ENCODE peak calls at places on chromosomes 5 and 9, in nine cellular contexts. M is IMR-90, R is kidney tubule cell, A is non-pigmented ciliary epithelial cell, I is ELF-1, T is renal cortical epithelial cell, Z is NCI-H345, O is HTR-8/SVneo, E is AG08396. S is an unnamed sample.

GRCh38 chr5:9782806-9783560 is 152.8 kb upstream of the TAS2R1 start:
- DNase-seq in Z (no peak), A (no peak), O (no peak), T (no peak), E (peak), R (no peak), M (peak), I (peak), S (no peak)

GRCh38 chr9:94213513-94214124 is 45.5 kb upstream of the ZNF169 start:
- DNase-seq in A (peak), R (peak), I (peak), T (peak), O (peak), E (peak), Z (peak), M (peak), S (peak)

GRCh38 chr5:8033261-8033660 is 164.3 kb downstream of the MTRR start:
- DNase-seq in R (no peak), O (no peak), T (no peak), A (no peak), M (no peak), E (no peak), Z (no peak), I (no peak), S (no peak)

GRCh38 chr5:56814361-56814962 is 887 bp upstream of the MAP3K1 start:
- DNase-seq in A (no peak), I (peak), M (no peak), R (peak), T (no peak), Z (peak), E (no peak), O (no peak), S (no peak)

GRCh38 chr9:109499631-109500120 is 1.6 kb upstream of the PTPN3 start:
- DNase-seq in M (no peak), A (no peak), E (peak), T (no peak), R (peak), O (peak), I (peak), Z (no peak), S (no peak)

GRCh38 chr5:41246376-41246775 is 33.0 kb upstream of the C6 start:
- DNase-seq in E (peak), A (peak), Z (no peak), I (no peak), O (peak), T (peak), M (peak), R (peak), S (peak)

GRCh38 chr5:79837707-79838620 is 148.3 kb downstream of the CMYA5 start:
- DNase-seq in R (no peak), M (no peak), O (no peak), I (no peak), A (no peak), T (no peak), E (no peak), Z (no peak), S (no peak)

GRCh38 chr9:11931109-11931508 is 762.1 kb upstream of the TYRP1 start:
- DNase-seq in I (no peak), O (no peak), M (no peak), E (no peak), T (no peak), Z (no peak), R (no peak), A (no peak), S (no peak)

GRCh38 chr5:90602681-90603080 is 44.1 kb downstream of the ADGRV1 start:
- DNase-seq in E (no peak), R (no peak), M (no peak), Z (no peak), O (no peak), T (no peak), I (no peak), A (no peak), S (no peak)

GRCh38 chr5:59813761-59814562 is 79.6 kb downstream of the PDE4D start:
- DNase-seq in T (peak), R (peak), E (peak), M (peak), A (no peak), O (peak), I (peak), Z (peak), S (peak)

GRCh38 chr5:74630387-74631087 is 10.0 kb downstream of the ENC1 start:
- DNase-seq in T (peak), O (no peak), R (peak), M (peak), Z (no peak), A (peak), E (peak), I (no peak), S (no peak)

GRCh38 chr5:151615431-151615830 is 24.3 kb upstream of the FAT2 start:
- DNase-seq in A (no peak), Z (no peak), E (no peak), T (peak), O (no peak), M (no peak), R (peak), I (no peak), S (no peak)

GRCh38 chr9:112029921-112030444 is 133.4 kb downstream of the UGCG start:
- DNase-seq in R (peak), Z (no peak), I (peak), E (no peak), M (peak), A (no peak), T (peak), O (peak), S (no peak)

GRCh38 chr9:78288214-78288892 is 8.6 kb upstream of the PSAT1 start:
- DNase-seq in T (peak), E (no peak), O (no peak), M (no peak), A (no peak), Z (peak), R (no peak), I (no peak), S (no peak)

GRCh38 chr9:69936427-69936826 is 107.2 kb upstream of the MAMDC2 start:
- DNase-seq in A (peak), R (peak), T (peak), E (peak), Z (no peak), O (no peak), I (no peak), M (peak), S (no peak)

S was measured in HS-27A.